ENCODE peak calls at places on chromosomes 5 and 9, in four cellular contexts. One of them, this sample, is unnamed. For H3K4me1, the result is how much of the 10 kb centered on the place peaks cover.

GRCh38 chr9:30089428-30089827 is 2295.0 kb upstream of the ACO1 start:
- DNase-seq in GM12878: no peak
- DNase-seq in HepG2: no peak
- DNase-seq in H1: no peak
- DNase-seq in this sample: no peak

GRCh38 chr5:133420440-133421301 is 191.7 kb downstream of the FSTL4 start:
- DNase-seq in GM12878: no peak
- DNase-seq in HepG2: no peak
- DNase-seq in H1: peak
- DNase-seq in this sample: no peak

GRCh38 chr9:89886281-89886700 is 281.5 kb downstream of the GADD45G start:
- DNase-seq in GM12878: no peak
- DNase-seq in HepG2: no peak
- DNase-seq in H1: no peak
- DNase-seq in this sample: no peak

GRCh38 chr9:13665418-13666066 is 386.1 kb upstream of the MPDZ start:
- DNase-seq in GM12878: no peak
- DNase-seq in HepG2: peak
- DNase-seq in H1: no peak
- DNase-seq in this sample: no peak

GRCh38 chr5:145466533-145466932 is 368.6 kb downstream of the PRELID2 start:
- DNase-seq in GM12878: no peak
- DNase-seq in HepG2: no peak
- DNase-seq in H1: no peak
- DNase-seq in this sample: no peak

GRCh38 chr9:70218767-70219166 is 40.0 kb upstream of the SMC5 start:
- DNase-seq in GM12878: no peak
- DNase-seq in HepG2: no peak
- DNase-seq in H1: no peak
- DNase-seq in this sample: no peak

GRCh38 chr5:12901696-12902095 is 997.5 kb upstream of the CTNND2 start:
- DNase-seq in GM12878: no peak
- DNase-seq in HepG2: no peak
- DNase-seq in H1: no peak
- DNase-seq in this sample: no peak

GRCh38 chr5:5080790-5081189 is 59.3 kb upstream of the ADAMTS16 start:
- DNase-seq in GM12878: no peak
- DNase-seq in HepG2: no peak
- DNase-seq in H1: no peak
- DNase-seq in this sample: no peak

GRCh38 chr9:122140368-122141193 is 19.0 kb downstream of the NDUFA8 start:
- DNase-seq in GM12878: no peak
- DNase-seq in HepG2: peak
- DNase-seq in H1: no peak
- DNase-seq in this sample: no peak

GRCh38 chr5:89374818-89375521 is 492.0 kb upstream of the MEF2C start:
- DNase-seq in GM12878: no peak
- DNase-seq in HepG2: no peak
- DNase-seq in H1: no peak
- DNase-seq in this sample: no peak

GRCh38 chr5:135307143-135307903 is 91.7 kb downstream of the MACROH2A1 start:
- DNase-seq in GM12878: no peak
- DNase-seq in HepG2: no peak
- DNase-seq in H1: no peak
- DNase-seq in this sample: no peak

GRCh38 chr5:117863589-117864296 is 1124.6 kb downstream of the DTWD2 start:
- DNase-seq in GM12878: no peak
- DNase-seq in HepG2: no peak
- DNase-seq in H1: no peak
- DNase-seq in this sample: no peak

GRCh38 chr9:127121628-127122175 is 733 bp downstream of the ANGPTL2 start:
- DNase-seq in GM12878: no peak
- DNase-seq in HepG2: no peak
- DNase-seq in H1: peak
- DNase-seq in this sample: no peak

GRCh38 chr9:16003785-16004184 is 450.9 kb downstream of the CCDC171 start:
- DNase-seq in GM12878: no peak
- DNase-seq in HepG2: no peak
- DNase-seq in H1: no peak
- DNase-seq in this sample: no peak

GRCh38 chr5:32270946-32271345 is 41.8 kb downstream of the MTMR12 start:
- DNase-seq in GM12878: no peak
- DNase-seq in HepG2: no peak
- DNase-seq in H1: no peak
- DNase-seq in this sample: no peak

GRCh38 chr9:126701820-126702500 is 88.2 kb downstream of the LMX1B start:
- DNase-seq in GM12878: no peak
- DNase-seq in HepG2: no peak
- DNase-seq in H1: no peak
- DNase-seq in this sample: no peak

GRCh38 chr5:7856855-7857254 is 5.9 kb upstream of the CFAP90 start:
- DNase-seq in GM12878: no peak
- DNase-seq in HepG2: peak
- DNase-seq in H1: peak
- DNase-seq in this sample: peak

GRCh38 chr5:116271432-116271831 is 186.6 kb downstream of the COMMD10 start:
- DNase-seq in GM12878: no peak
- DNase-seq in HepG2: no peak
- DNase-seq in H1: no peak
- DNase-seq in this sample: no peak

GRCh38 chr5:137147346-137147745 is 351.8 kb downstream of the SPOCK1 start:
- DNase-seq in GM12878: no peak
- DNase-seq in HepG2: no peak
- DNase-seq in H1: no peak
- DNase-seq in this sample: no peak

GRCh38 chr5:128469924-128470323 is 68.1 kb downstream of the FBN2 start:
- DNase-seq in GM12878: no peak
- DNase-seq in HepG2: no peak
- DNase-seq in H1: no peak
- DNase-seq in this sample: no peak

GRCh38 chr5:124665035-124665434 is 81.4 kb downstream of the ZNF608 start:
- DNase-seq in GM12878: no peak
- DNase-seq in HepG2: no peak
- DNase-seq in H1: no peak
- DNase-seq in this sample: no peak
- H3K4me1 ChIP-seq in GM12878: under half
- H3K4me1 ChIP-seq in HepG2: half or more
- H3K4me1 ChIP-seq in H1: under half
- H3K4me1 ChIP-seq in this sample: under half

DNA sequence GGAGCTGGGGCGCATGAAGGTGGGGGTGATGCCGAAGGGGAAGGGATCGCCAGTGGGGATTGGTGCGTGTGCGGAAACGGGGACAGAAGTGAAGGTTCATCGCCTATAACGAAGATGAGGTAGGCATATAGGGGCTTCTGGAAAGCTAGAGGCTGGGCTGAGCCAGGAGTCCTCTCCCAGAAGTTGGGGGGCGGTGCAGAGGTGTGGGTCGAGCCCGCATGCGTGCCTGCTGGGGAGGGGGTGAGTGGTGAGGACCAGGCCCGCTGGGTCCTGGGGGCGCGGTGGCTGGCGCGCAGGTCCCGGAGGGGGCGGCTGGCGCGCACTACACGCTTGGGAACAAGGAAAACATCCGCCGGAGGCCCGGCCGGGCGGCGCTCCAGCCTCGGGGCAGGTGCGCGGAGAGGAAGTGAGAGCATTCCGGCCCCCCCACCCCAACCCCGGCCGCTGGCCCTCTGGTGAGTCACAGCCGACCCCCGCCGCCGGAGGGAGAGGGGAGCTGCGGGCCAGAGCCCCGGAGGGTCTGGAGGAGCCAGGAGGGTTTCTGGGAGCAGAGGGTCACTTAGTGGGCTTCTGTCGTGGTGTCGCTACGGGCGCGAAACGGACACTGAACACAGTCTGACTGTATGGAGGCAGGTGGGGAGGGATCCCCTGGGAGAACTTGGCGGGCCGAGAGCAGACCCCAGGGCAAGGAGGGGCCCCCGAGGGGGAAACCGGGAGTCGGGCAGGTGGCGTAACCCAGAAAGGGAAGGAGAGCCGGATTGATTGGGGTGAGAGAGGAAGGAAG is 2.9 kb upstream of the MSMP start:
- DNase-seq in GM12878: no peak
- DNase-seq in HepG2: peak
- DNase-seq in H1: peak
- DNase-seq in this sample: peak
- TF ChIP-seq SUZ12 in GM12878: no peak
- TF ChIP-seq SUZ12 in HepG2: no peak
- TF ChIP-seq SUZ12 in H1: no peak
- TF ChIP-seq SUZ12 in this sample: no peak

GRCh38 chr5:141851195-141851874 is 26.9 kb downstream of the PCDH1 start:
- DNase-seq in GM12878: no peak
- DNase-seq in HepG2: no peak
- DNase-seq in H1: no peak
- DNase-seq in this sample: no peak

GRCh38 chr5:141850786-141851185 is 27.4 kb downstream of the PCDH1 start:
- DNase-seq in GM12878: no peak
- DNase-seq in HepG2: no peak
- DNase-seq in H1: peak
- DNase-seq in this sample: no peak

GRCh38 chr5:141850183-141850768 is 27.9 kb downstream of the PCDH1 start:
- DNase-seq in GM12878: no peak
- DNase-seq in HepG2: no peak
- DNase-seq in H1: no peak
- DNase-seq in this sample: no peak

GRCh38 chr5:141849371-141850182 is 28.6 kb downstream of the PCDH1 start:
- DNase-seq in GM12878: no peak
- DNase-seq in HepG2: peak
- DNase-seq in H1: peak
- DNase-seq in this sample: no peak

GRCh38 chr5:141848771-141849370 is 29.3 kb downstream of the PCDH1 start:
- DNase-seq in GM12878: no peak
- DNase-seq in HepG2: peak
- DNase-seq in H1: peak
- DNase-seq in this sample: peak
- H3K4me1 ChIP-seq in GM12878: under half
- H3K4me1 ChIP-seq in HepG2: under half
- H3K4me1 ChIP-seq in H1: half or more
- H3K4me1 ChIP-seq in this sample: under half

GRCh38 chr5:138282918-138283742 is 8.7 kb upstream of the GFRA3 start:
- DNase-seq in GM12878: no peak
- DNase-seq in HepG2: peak
- DNase-seq in H1: no peak
- DNase-seq in this sample: peak
- TF ChIP-seq SUZ12 in GM12878: no peak
- TF ChIP-seq SUZ12 in HepG2: no peak
- TF ChIP-seq SUZ12 in H1: no peak
- TF ChIP-seq SUZ12 in this sample: no peak

GRCh38 chr9:136052433-136052880 is 42.6 kb downstream of the NACC2 start:
- DNase-seq in GM12878: no peak
- DNase-seq in HepG2: peak
- DNase-seq in H1: no peak
- DNase-seq in this sample: no peak
- H3K4me1 ChIP-seq in GM12878: under half
- H3K4me1 ChIP-seq in HepG2: under half
- H3K4me1 ChIP-seq in H1: under half
- H3K4me1 ChIP-seq in this sample: half or more

DNA sequence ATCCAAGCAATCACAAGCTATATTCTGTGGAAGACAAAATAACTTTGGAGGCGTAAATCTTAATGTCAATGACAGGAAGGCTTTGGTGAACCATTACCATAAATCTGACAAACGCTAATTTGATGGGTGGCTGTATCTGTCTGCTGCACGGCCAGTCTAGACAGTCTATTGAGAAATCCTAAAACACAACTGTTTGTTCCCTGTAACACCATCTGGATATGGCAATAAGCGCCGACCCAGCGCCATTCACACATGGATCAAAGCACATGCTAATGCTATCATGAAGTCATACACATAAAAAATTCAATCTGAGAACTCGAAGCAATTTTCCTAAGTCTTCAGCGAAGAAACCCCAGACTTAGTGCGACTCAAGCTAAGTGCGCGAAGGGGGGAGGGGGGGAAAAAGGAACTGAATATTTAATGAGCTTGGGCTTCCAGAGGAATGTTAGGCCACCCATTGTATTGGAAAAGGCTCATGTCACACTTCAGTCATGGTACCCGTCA is 95.1 kb downstream of the ARL15 start:
- DNase-seq in GM12878: no peak
- DNase-seq in HepG2: no peak
- DNase-seq in H1: no peak
- DNase-seq in this sample: no peak
- TF ChIP-seq SUZ12 in GM12878: no peak
- TF ChIP-seq SUZ12 in HepG2: no peak
- TF ChIP-seq SUZ12 in H1: no peak
- TF ChIP-seq SUZ12 in this sample: no peak

GRCh38 chr5:111774525-111774924 is 17.5 kb upstream of the NREP start:
- DNase-seq in GM12878: no peak
- DNase-seq in HepG2: no peak
- DNase-seq in H1: no peak
- DNase-seq in this sample: peak
- H3K4me1 ChIP-seq in GM12878: under half
- H3K4me1 ChIP-seq in HepG2: under half
- H3K4me1 ChIP-seq in H1: under half
- H3K4me1 ChIP-seq in this sample: under half

GRCh38 chr5:6730807-6731206 is 17.6 kb downstream of the TENT4A start:
- DNase-seq in GM12878: no peak
- DNase-seq in HepG2: no peak
- DNase-seq in H1: no peak
- DNase-seq in this sample: no peak
- TF ChIP-seq SUZ12 in GM12878: no peak
- TF ChIP-seq SUZ12 in HepG2: no peak
- TF ChIP-seq SUZ12 in H1: no peak
- TF ChIP-seq SUZ12 in this sample: no peak

GRCh38 chr9:124858330-124859046 is 3.3 kb downstream of the RPL35 start:
- DNase-seq in GM12878: no peak
- DNase-seq in HepG2: no peak
- DNase-seq in H1: no peak
- DNase-seq in this sample: no peak

GRCh38 chr9:124860582-124861341 is 995 bp downstream of the RPL35 start:
- DNase-seq in GM12878: no peak
- DNase-seq in HepG2: no peak
- DNase-seq in H1: no peak
- DNase-seq in this sample: no peak

GRCh38 chr9:124859803-124860581 is 1.8 kb downstream of the RPL35 start:
- DNase-seq in GM12878: no peak
- DNase-seq in HepG2: no peak
- DNase-seq in H1: no peak
- DNase-seq in this sample: no peak

GRCh38 chr9:124861342-124862229 is at the start of the genes ARPC5L and RPL35:
- DNase-seq in GM12878: peak
- DNase-seq in HepG2: peak
- DNase-seq in H1: peak
- DNase-seq in this sample: peak

GRCh38 chr9:124863371-124863831 is 1.5 kb downstream of the ARPC5L start:
- DNase-seq in GM12878: no peak
- DNase-seq in HepG2: no peak
- DNase-seq in H1: no peak
- DNase-seq in this sample: no peak
- H3K4me1 ChIP-seq in GM12878: under half
- H3K4me1 ChIP-seq in HepG2: half or more
- H3K4me1 ChIP-seq in H1: under half
- H3K4me1 ChIP-seq in this sample: under half

GRCh38 chr9:137313326-137313920 is 11.4 kb upstream of the NRARP start:
- DNase-seq in GM12878: no peak
- DNase-seq in HepG2: no peak
- DNase-seq in H1: no peak
- DNase-seq in this sample: no peak
- TF ChIP-seq SUZ12 in GM12878: no peak
- TF ChIP-seq SUZ12 in HepG2: no peak
- TF ChIP-seq SUZ12 in H1: no peak
- TF ChIP-seq SUZ12 in this sample: no peak